ENCODE peak calls at places on chromosome 13, in ten cellular contexts. One of them, this sample, is unnamed.

GRCh38 chr13:55893541-55893940 is 1247.2 kb upstream of the PRR20A start:
- DNase-seq in cerebellar cortex: no peak
- DNase-seq in T-helper 2 cell treated with Interferon-gamma antibody and Interleukin-4, amounts not matched to agents 5 μg/mL and 100 μg/mL, for 36 hours: no peak
- DNase-seq in CD8-positive, alpha-beta memory T cell: no peak
- DNase-seq in RWPE1: peak; percentile 5
- DNase-seq in lung: no peak
- DNase-seq in NCI-H2081: no peak
- DNase-seq in nephron progenitor cell: no peak
- DNase-seq in progenitor cell of endocrine pancreas: no peak
- DNase-seq in fibroblast of pulmonary artery: no peak
- DNase-seq in this sample: no peak

GRCh38 chr13:100789968-100790367 is 115.4 kb upstream of the TMTC4 start:
- DNase-seq in CD8-positive, alpha-beta memory T cell: no peak
- DNase-seq in nephron progenitor cell: no peak
- DNase-seq in T-helper 2 cell treated with Interferon-gamma antibody and Interleukin-4, amounts not matched to agents 5 μg/mL and 100 μg/mL, for 36 hours: no peak
- DNase-seq in cerebellar cortex: peak; percentile 6
- DNase-seq in progenitor cell of endocrine pancreas: no peak
- DNase-seq in lung: no peak
- DNase-seq in RWPE1: no peak
- DNase-seq in NCI-H2081: no peak
- DNase-seq in fibroblast of pulmonary artery: no peak
- DNase-seq in this sample: no peak

GRCh38 chr13:53042897-53043296 is 14.3 kb downstream of the OLFM4 start:
- DNase-seq in fibroblast of pulmonary artery: no peak
- DNase-seq in progenitor cell of endocrine pancreas: no peak
- DNase-seq in CD8-positive, alpha-beta memory T cell: no peak
- DNase-seq in T-helper 2 cell treated with Interferon-gamma antibody and Interleukin-4, amounts not matched to agents 5 μg/mL and 100 μg/mL, for 36 hours: no peak
- DNase-seq in RWPE1: no peak
- DNase-seq in cerebellar cortex: no peak
- DNase-seq in NCI-H2081: no peak
- DNase-seq in lung: no peak
- DNase-seq in nephron progenitor cell: no peak
- DNase-seq in this sample: no peak

GRCh38 chr13:62085337-62085736 is 669.7 kb upstream of the PCDH20 start:
- DNase-seq in progenitor cell of endocrine pancreas: no peak
- DNase-seq in T-helper 2 cell treated with Interferon-gamma antibody and Interleukin-4, amounts not matched to agents 5 μg/mL and 100 μg/mL, for 36 hours: no peak
- DNase-seq in lung: no peak
- DNase-seq in nephron progenitor cell: no peak
- DNase-seq in fibroblast of pulmonary artery: no peak
- DNase-seq in RWPE1: no peak
- DNase-seq in cerebellar cortex: no peak
- DNase-seq in NCI-H2081: no peak
- DNase-seq in CD8-positive, alpha-beta memory T cell: no peak
- DNase-seq in this sample: no peak

GRCh38 chr13:110616103-110617101 is 1.1 kb downstream of the NAXD start:
- DNase-seq in fibroblast of pulmonary artery: peak; percentile 38
- DNase-seq in RWPE1: peak; percentile 67
- DNase-seq in CD8-positive, alpha-beta memory T cell: no peak
- DNase-seq in T-helper 2 cell treated with Interferon-gamma antibody and Interleukin-4, amounts not matched to agents 5 μg/mL and 100 μg/mL, for 36 hours: peak; percentile 55
- DNase-seq in progenitor cell of endocrine pancreas: no peak
- DNase-seq in lung: peak; percentile 37
- DNase-seq in nephron progenitor cell: no peak
- DNase-seq in NCI-H2081: no peak
- DNase-seq in cerebellar cortex: no peak
- DNase-seq in this sample: peak; percentile 26

GRCh38 chr13:102902789-102903347 is 57.0 kb downstream of the ERCC5 start:
- DNase-seq in progenitor cell of endocrine pancreas: no peak
- DNase-seq in lung: no peak
- DNase-seq in nephron progenitor cell: no peak
- DNase-seq in RWPE1: no peak
- DNase-seq in fibroblast of pulmonary artery: no peak
- DNase-seq in CD8-positive, alpha-beta memory T cell: no peak
- DNase-seq in T-helper 2 cell treated with Interferon-gamma antibody and Interleukin-4, amounts not matched to agents 5 μg/mL and 100 μg/mL, for 36 hours: no peak
- DNase-seq in cerebellar cortex: no peak
- DNase-seq in NCI-H2081: no peak
- DNase-seq in this sample: no peak

GRCh38 chr13:98893361-98893760 is 84.5 kb downstream of the DOCK9 start:
- DNase-seq in lung: no peak
- DNase-seq in nephron progenitor cell: no peak
- DNase-seq in NCI-H2081: no peak
- DNase-seq in RWPE1: no peak
- DNase-seq in cerebellar cortex: no peak
- DNase-seq in CD8-positive, alpha-beta memory T cell: no peak
- DNase-seq in progenitor cell of endocrine pancreas: no peak
- DNase-seq in T-helper 2 cell treated with Interferon-gamma antibody and Interleukin-4, amounts not matched to agents 5 μg/mL and 100 μg/mL, for 36 hours: no peak
- DNase-seq in fibroblast of pulmonary artery: no peak
- DNase-seq in this sample: no peak

GRCh38 chr13:41700790-41701310 is 243.5 kb downstream of the RGCC start:
- DNase-seq in nephron progenitor cell: no peak
- DNase-seq in CD8-positive, alpha-beta memory T cell: no peak
- DNase-seq in NCI-H2081: peak; percentile 82
- DNase-seq in lung: no peak
- DNase-seq in T-helper 2 cell treated with Interferon-gamma antibody and Interleukin-4, amounts not matched to agents 5 μg/mL and 100 μg/mL, for 36 hours: no peak
- DNase-seq in RWPE1: peak; percentile 50
- DNase-seq in cerebellar cortex: peak; percentile 41
- DNase-seq in fibroblast of pulmonary artery: peak; percentile 55
- DNase-seq in progenitor cell of endocrine pancreas: no peak
- DNase-seq in this sample: no peak

GRCh38 chr13:102394158-102395053 is 7.4 kb downstream of the FGF14 start:
- DNase-seq in nephron progenitor cell: peak; percentile 99
- DNase-seq in cerebellar cortex: peak; percentile 72
- DNase-seq in RWPE1: peak; percentile 81
- DNase-seq in progenitor cell of endocrine pancreas: peak; percentile 91
- DNase-seq in T-helper 2 cell treated with Interferon-gamma antibody and Interleukin-4, amounts not matched to agents 5 μg/mL and 100 μg/mL, for 36 hours: peak; percentile 95
- DNase-seq in NCI-H2081: peak; percentile 91
- DNase-seq in fibroblast of pulmonary artery: peak; percentile 82
- DNase-seq in CD8-positive, alpha-beta memory T cell: peak; percentile 92
- DNase-seq in lung: peak; percentile 95
- DNase-seq in this sample: peak; percentile 96

GRCh38 chr13:51244637-51245405 is 22.6 kb downstream of the FAM124A start:
- DNase-seq in progenitor cell of endocrine pancreas: no peak
- DNase-seq in RWPE1: no peak
- DNase-seq in NCI-H2081: no peak
- DNase-seq in nephron progenitor cell: no peak
- DNase-seq in lung: no peak
- DNase-seq in fibroblast of pulmonary artery: no peak
- DNase-seq in T-helper 2 cell treated with Interferon-gamma antibody and Interleukin-4, amounts not matched to agents 5 μg/mL and 100 μg/mL, for 36 hours: no peak
- DNase-seq in CD8-positive, alpha-beta memory T cell: no peak
- DNase-seq in cerebellar cortex: no peak
- DNase-seq in this sample: no peak

GRCh38 chr13:84609716-84610115 is 727.4 kb upstream of the SLITRK1 start:
- DNase-seq in fibroblast of pulmonary artery: peak; percentile 23
- DNase-seq in cerebellar cortex: no peak
- DNase-seq in T-helper 2 cell treated with Interferon-gamma antibody and Interleukin-4, amounts not matched to agents 5 μg/mL and 100 μg/mL, for 36 hours: no peak
- DNase-seq in progenitor cell of endocrine pancreas: no peak
- DNase-seq in CD8-positive, alpha-beta memory T cell: no peak
- DNase-seq in NCI-H2081: no peak
- DNase-seq in RWPE1: peak; percentile 8
- DNase-seq in lung: no peak
- DNase-seq in nephron progenitor cell: no peak
- DNase-seq in this sample: no peak

GRCh38 chr13:29384466-29384865 is 211.0 kb downstream of the SLC7A1 start:
- DNase-seq in fibroblast of pulmonary artery: no peak
- DNase-seq in cerebellar cortex: no peak
- DNase-seq in RWPE1: no peak
- DNase-seq in T-helper 2 cell treated with Interferon-gamma antibody and Interleukin-4, amounts not matched to agents 5 μg/mL and 100 μg/mL, for 36 hours: no peak
- DNase-seq in nephron progenitor cell: no peak
- DNase-seq in progenitor cell of endocrine pancreas: no peak
- DNase-seq in CD8-positive, alpha-beta memory T cell: no peak
- DNase-seq in lung: no peak
- DNase-seq in NCI-H2081: no peak
- DNase-seq in this sample: no peak

GRCh38 chr13:31631071-31631470 is 108.3 kb upstream of the RXFP2 start:
- DNase-seq in RWPE1: no peak
- DNase-seq in CD8-positive, alpha-beta memory T cell: no peak
- DNase-seq in cerebellar cortex: no peak
- DNase-seq in fibroblast of pulmonary artery: peak; percentile 18
- DNase-seq in progenitor cell of endocrine pancreas: no peak
- DNase-seq in T-helper 2 cell treated with Interferon-gamma antibody and Interleukin-4, amounts not matched to agents 5 μg/mL and 100 μg/mL, for 36 hours: no peak
- DNase-seq in nephron progenitor cell: no peak
- DNase-seq in NCI-H2081: no peak
- DNase-seq in lung: no peak
- DNase-seq in this sample: no peak

GRCh38 chr13:107329991-107330390 is 762.1 kb upstream of the ARGLU1 start:
- DNase-seq in RWPE1: no peak
- DNase-seq in lung: no peak
- DNase-seq in cerebellar cortex: no peak
- DNase-seq in progenitor cell of endocrine pancreas: no peak
- DNase-seq in fibroblast of pulmonary artery: no peak
- DNase-seq in NCI-H2081: no peak
- DNase-seq in nephron progenitor cell: no peak
- DNase-seq in CD8-positive, alpha-beta memory T cell: no peak
- DNase-seq in T-helper 2 cell treated with Interferon-gamma antibody and Interleukin-4, amounts not matched to agents 5 μg/mL and 100 μg/mL, for 36 hours: no peak
- DNase-seq in this sample: no peak

GRCh38 chr13:112648101-112648500 is 41.7 kb upstream of the ATP11A start:
- DNase-seq in cerebellar cortex: no peak
- DNase-seq in nephron progenitor cell: no peak
- DNase-seq in CD8-positive, alpha-beta memory T cell: no peak
- DNase-seq in RWPE1: no peak
- DNase-seq in lung: no peak
- DNase-seq in NCI-H2081: no peak
- DNase-seq in fibroblast of pulmonary artery: no peak
- DNase-seq in T-helper 2 cell treated with Interferon-gamma antibody and Interleukin-4, amounts not matched to agents 5 μg/mL and 100 μg/mL, for 36 hours: no peak
- DNase-seq in progenitor cell of endocrine pancreas: no peak
- DNase-seq in this sample: no peak

GRCh38 chr13:112825071-112825470 is 135.2 kb downstream of the ATP11A start:
- DNase-seq in progenitor cell of endocrine pancreas: no peak
- DNase-seq in T-helper 2 cell treated with Interferon-gamma antibody and Interleukin-4, amounts not matched to agents 5 μg/mL and 100 μg/mL, for 36 hours: no peak
- DNase-seq in CD8-positive, alpha-beta memory T cell: no peak
- DNase-seq in RWPE1: no peak
- DNase-seq in lung: no peak
- DNase-seq in cerebellar cortex: no peak
- DNase-seq in nephron progenitor cell: no peak
- DNase-seq in fibroblast of pulmonary artery: no peak
- DNase-seq in NCI-H2081: no peak
- DNase-seq in this sample: no peak